ENCODE peak calls at places on chromosomes 6 and 20, in seven cellular contexts. H is activated CD4-positive, alpha-beta memory T cell treated with anti-CD3 and anti-CD28 coated beads, Interleukin-2, amount 10 ng/mL, durations not matched to agents 7 days and 5 days; I is iPS-NIHi11; N is COLO829; F is activated CD4-positive, alpha-beta T cell treated with anti-CD3 and anti-CD28 coated beads for 48 hours; R is AG09309; G is AG10803. Y is an unnamed sample.

GRCh38 chr20:29878281-29878741 is 1379.2 kb upstream of the DEFB115 start:
- DNase-seq in H (no peak), I (peak), N (peak), F (peak), R (no peak), G (no peak), Y (no peak)

GRCh38 chr6:106894978-106895702 is 79.4 kb downstream of the CD24 start:
- DNase-seq in H (no peak), I (no peak), N (no peak), F (no peak), R (no peak), G (peak), Y (no peak)

GRCh38 chr20:46348972-46349741 is 40.9 kb upstream of the CDH22 start:
- DNase-seq in H (peak), I (peak), N (peak), F (peak), R (no peak), G (peak), Y (no peak)

GRCh38 chr20:37567331-37567665 is 39.6 kb upstream of the BLCAP start:
- DNase-seq in H (peak), I (no peak), N (no peak), F (no peak), R (no peak), G (no peak), Y (no peak)

GRCh38 chr6:143961868-143962643 is 46.0 kb downstream of the PLAGL1 start:
- DNase-seq in H (no peak), I (no peak), N (no peak), F (no peak), R (no peak), G (peak), Y (no peak)

GRCh38 chr6:15017251-15017650 is 228.6 kb upstream of the JARID2 start:
- DNase-seq in H (no peak), I (peak), N (peak), F (peak), R (no peak), G (no peak), Y (no peak)

GRCh38 chr6:167290786-167291622 is at the start of gene UNC93A:
- DNase-seq in H (no peak), I (no peak), N (no peak), F (no peak), R (no peak), G (no peak), Y (no peak)

GRCh38 chr20:56986931-56987720 is 279.3 kb downstream of the BMP7 start:
- DNase-seq in H (no peak), I (no peak), N (peak), F (no peak), R (no peak), G (no peak), Y (no peak)

GRCh38 chr6:132464538-132465256 is 48.2 kb downstream of the STX7 start:
- DNase-seq in H (no peak), I (no peak), N (peak), F (no peak), R (no peak), G (no peak), Y (no peak)

GRCh38 chr6:75531174-75531573 is 37.6 kb upstream of the FILIP1 start:
- DNase-seq in H (no peak), I (no peak), N (no peak), F (no peak), R (no peak), G (no peak), Y (no peak)

GRCh38 chr20:37042986-37043972 is 52.5 kb downstream of the RBL1 start:
- DNase-seq in H (peak), I (no peak), N (no peak), F (peak), R (no peak), G (no peak), Y (no peak)

GRCh38 chr6:136823128-136823660 is 802 bp downstream of the PEX7 start:
- DNase-seq in H (no peak), I (no peak), N (no peak), F (peak), R (no peak), G (no peak), Y (no peak)

GRCh38 chr6:36633915-36634314 is 39.8 kb downstream of the SRSF3 start:
- DNase-seq in H (no peak), I (no peak), N (no peak), F (no peak), R (peak), G (peak), Y (no peak)

GRCh38 chr20:3621111-3621510 is 42.1 kb downstream of the GFRA4 start:
- DNase-seq in H (no peak), I (peak), N (no peak), F (no peak), R (no peak), G (no peak), Y (no peak)

GRCh38 chr6:87074051-87074711 is 20.7 kb downstream of the CGA start:
- DNase-seq in H (no peak), I (no peak), N (no peak), F (no peak), R (no peak), G (no peak), Y (no peak)

GRCh38 chr6:117498159-117498558 is 15.7 kb downstream of the DCBLD1 start:
- DNase-seq in H (no peak), I (no peak), N (peak), F (no peak), R (no peak), G (peak), Y (no peak)

GRCh38 chr20:20404546-20405092 is 36.7 kb downstream of the INSM1 start:
- DNase-seq in H (no peak), I (no peak), N (no peak), F (no peak), R (no peak), G (no peak), Y (no peak)

GRCh38 chr20:56449459-56449858 is 19.0 kb upstream of the RTF2 start:
- DNase-seq in H (no peak), I (no peak), N (no peak), F (no peak), R (no peak), G (no peak), Y (no peak)

GRCh38 chr6:97850458-97851218 is 567.6 kb upstream of the MMS22L start:
- DNase-seq in H (no peak), I (peak), N (no peak), F (no peak), R (no peak), G (peak), Y (no peak)

GRCh38 chr6:90573624-90574023 is 13.2 kb downstream of the MAP3K7 start:
- DNase-seq in H (no peak), I (no peak), N (no peak), F (no peak), R (no peak), G (no peak), Y (no peak)

GRCh38 chr20:50792708-50793574 is 1.9 kb upstream of the BCAS4 start:
- DNase-seq in H (no peak), I (no peak), N (no peak), F (no peak), R (no peak), G (no peak), Y (no peak)

GRCh38 chr6:141521440-141521839 is 611.3 kb upstream of the GJE1 start:
- DNase-seq in H (no peak), I (no peak), N (no peak), F (no peak), R (no peak), G (no peak), Y (no peak)

GRCh38 chr20:13289031-13289430 is 68.0 kb downstream of the ISM1 start:
- DNase-seq in H (no peak), I (no peak), N (no peak), F (no peak), R (no peak), G (no peak), Y (no peak)

GRCh38 chr20:7196481-7196880 is 429.0 kb downstream of the BMP2 start:
- DNase-seq in H (no peak), I (no peak), N (no peak), F (no peak), R (peak), G (no peak), Y (no peak)

GRCh38 chr6:17816921-17817611 is 110.3 kb upstream of the NUP153 start:
- DNase-seq in H (no peak), I (no peak), N (no peak), F (no peak), R (no peak), G (peak), Y (no peak)

GRCh38 chr6:139510040-139510815 is 135.8 kb upstream of the CITED2 start:
- DNase-seq in H (no peak), I (no peak), N (no peak), F (no peak), R (no peak), G (no peak), Y (no peak)

GRCh38 chr6:127971386-127971785 is 70.5 kb upstream of the THEMIS start:
- DNase-seq in H (no peak), I (no peak), N (no peak), F (no peak), R (no peak), G (no peak), Y (no peak)

GRCh38 chr6:164882236-164882635 is 427.2 kb downstream of the C6orf118 start:
- DNase-seq in H (no peak), I (no peak), N (no peak), F (no peak), R (no peak), G (no peak), Y (no peak)

GRCh38 chr6:145491126-145491525 is 244.2 kb downstream of the EPM2A start:
- DNase-seq in H (no peak), I (no peak), N (no peak), F (no peak), R (no peak), G (no peak), Y (no peak)

GRCh38 chr6:73732845-73733675 is 37.1 kb downstream of the CD109 start:
- DNase-seq in H (peak), I (peak), N (peak), F (peak), R (peak), G (peak), Y (no peak)

GRCh38 chr6:31871068-31871659 is 7.6 kb downstream of the SLC44A4 start:
- DNase-seq in H (no peak), I (peak), N (no peak), F (no peak), R (no peak), G (peak), Y (no peak)

GRCh38 chr6:5706094-5707033 is 300.4 kb downstream of the NRN1 start:
- DNase-seq in H (no peak), I (no peak), N (no peak), F (peak), R (no peak), G (peak), Y (no peak)